ENCODE peak calls at places on chromosomes 11 and 22, in five cellular contexts. M is NCI-H1930; I is mucosa of gallbladder; J is activated naive CD4-positive, alpha-beta T cell; W is D341Med. A is an unnamed sample.

GRCh38 chr11:3103076-3103475 is 45.9 kb upstream of the CARS1 start:
- DNase-seq in I (no peak), M (no peak), W (peak), J (no peak), A (no peak)

GRCh38 chr11:86126862-86127261 is 58.0 kb upstream of the PICALM start:
- DNase-seq in W (no peak), I (no peak), M (no peak), J (no peak), A (no peak)

GRCh38 chr22:30212996-30213441 is 33.5 kb downstream of the LIF start:
- DNase-seq in I (no peak), M (no peak), W (no peak), J (no peak), A (no peak)

GRCh38 chr22:29994027-29994715 is 86.1 kb upstream of the HORMAD2 start:
- DNase-seq in I (no peak), M (no peak), W (no peak), J (no peak), A (no peak)

GRCh38 chr11:73095613-73096012 is 46.5 kb downstream of the FCHSD2 start:
- DNase-seq in I (no peak), M (no peak), W (no peak), J (no peak), A (no peak)

GRCh38 chr11:119476666-119477331 is 53.8 kb upstream of the THY1 start:
- DNase-seq in M (no peak), J (no peak), I (no peak), W (no peak), A (no peak)

GRCh38 chr11:85845052-85845631 is 10.0 kb upstream of the CCDC83 start:
- DNase-seq in J (no peak), W (no peak), I (no peak), M (no peak), A (no peak)

GRCh38 chr11:10503777-10504176 is 37.2 kb downstream of the RNF141 start:
- DNase-seq in W (no peak), M (no peak), J (no peak), I (no peak), A (no peak)

GRCh38 chr11:82586581-82586980 is 147.1 kb downstream of the FAM181B start:
- DNase-seq in W (no peak), J (no peak), M (no peak), I (no peak), A (no peak)

GRCh38 chr11:8313504-8314090 is 49.9 kb upstream of the LMO1 start:
- DNase-seq in W (no peak), M (no peak), I (no peak), J (no peak), A (no peak)

GRCh38 chr11:9802291-9802861 is 138.5 kb downstream of the SWAP70 start:
- DNase-seq in I (no peak), W (no peak), M (no peak), J (no peak), A (no peak)

GRCh38 chr22:29302681-29303465 is 3.6 kb upstream of the GAS2L1 start:
- DNase-seq in J (no peak), M (no peak), I (no peak), W (peak), A (no peak)

GRCh38 chr11:130243816-130244215 is 70.9 kb downstream of the ZBTB44 start:
- DNase-seq in J (no peak), W (no peak), I (no peak), M (no peak), A (no peak)

GRCh38 chr11:14340721-14341120 is 18.3 kb downstream of the RRAS2 start:
- DNase-seq in J (no peak), M (no peak), W (no peak), I (no peak), A (no peak)

GRCh38 chr11:22780914-22781593 is 48.5 kb downstream of the SVIP start:
- DNase-seq in W (no peak), J (no peak), I (no peak), M (no peak), A (peak)

GRCh38 chr11:121024989-121025388 is 1.1 kb downstream of the TBCEL start:
- DNase-seq in W (no peak), M (no peak), I (no peak), J (no peak), A (no peak)

GRCh38 chr11:63814383-63814736 is 1.1 kb downstream of the SPINDOC start:
- DNase-seq in I (no peak), W (no peak), M (no peak), J (no peak), A (no peak)

GRCh38 chr11:125072210-125072960 is 9.3 kb downstream of the SLC37A2 start:
- DNase-seq in W (peak), J (no peak), I (peak), M (no peak), A (no peak)

GRCh38 chr11:81089242-81089641 is 1644.4 kb downstream of the FAM181B start:
- DNase-seq in W (no peak), I (no peak), J (no peak), M (no peak), A (no peak)

GRCh38 chr22:35484651-35485372 is 55.8 kb upstream of the RASD2 start:
- DNase-seq in M (no peak), J (no peak), I (no peak), W (no peak), A (no peak)

GRCh38 chr22:38770257-38770949 is 14.6 kb upstream of the SUN2 start:
- DNase-seq in M (no peak), J (no peak), W (no peak), I (no peak), A (no peak)

GRCh38 chr11:66638177-66639065 is at the start of gene RBM4:
- DNase-seq in M (peak), I (peak), J (peak), W (peak), A (peak)

GRCh38 chr11:111938687-111939160 is 1.6 kb downstream of the DIXDC1 start:
- DNase-seq in I (no peak), J (no peak), M (no peak), W (no peak), A (no peak)

GRCh38 chr22:50299724-50300619 is 7.5 kb downstream of the PLXNB2 start:
- DNase-seq in I (no peak), M (no peak), W (no peak), J (no peak), A (no peak)

GRCh38 chr11:86034710-86035109 is 34.2 kb downstream of the PICALM start:
- DNase-seq in M (no peak), I (no peak), W (no peak), J (no peak), A (no peak)

GRCh38 chr11:124844664-124845079 is 20.6 kb upstream of the ROBO3 start:
- DNase-seq in I (no peak), J (no peak), M (no peak), W (no peak), A (no peak)

GRCh38 chr22:26672060-26672471 is 14.7 kb downstream of the MIAT start:
- DNase-seq in M (no peak), W (no peak), I (no peak), J (no peak), A (no peak)

GRCh38 chr11:134171951-134172350 is 51.8 kb downstream of the NCAPD3 start:
- DNase-seq in W (no peak), I (no peak), M (no peak), J (no peak), A (no peak)

GRCh38 chr11:121936781-121937447 is 179.1 kb downstream of the BLID start:
- DNase-seq in J (no peak), I (no peak), W (no peak), M (no peak), A (no peak)

GRCh38 chr11:65871811-65872548 is 620 bp downstream of the EFEMP2 start:
- DNase-seq in W (no peak), J (no peak), M (no peak), I (no peak), A (no peak)

GRCh38 chr22:33389927-33390326 is 331.7 kb upstream of the SYN3 start:
- DNase-seq in W (no peak), J (no peak), M (no peak), I (no peak), A (no peak)

GRCh38 chr11:60265373-60266214 is 14.9 kb upstream of the MS4A4A start:
- DNase-seq in J (no peak), W (peak), I (no peak), M (peak), A (no peak)

GRCh38 chr11:293293-293851 is 4.4 kb downstream of the PGGHG start:
- DNase-seq in M (no peak), W (peak), I (no peak), J (no peak), A (no peak)

GRCh38 chr11:75801362-75802021 is 13.5 kb upstream of the UVRAG start:
- DNase-seq in I (peak), M (no peak), J (no peak), W (no peak), A (no peak)

GRCh38 chr22:36208934-36209333 is 7.3 kb upstream of the APOL4 start:
- DNase-seq in W (no peak), I (no peak), M (no peak), J (no peak), A (no peak)

GRCh38 chr22:36733271-36733670 is 29.7 kb upstream of the CACNG2 start:
- DNase-seq in I (no peak), M (no peak), J (no peak), W (no peak), A (no peak)

GRCh38 chr11:117152066-117152465 is 8.0 kb downstream of the PAFAH1B2 start:
- DNase-seq in M (no peak), J (no peak), W (no peak), I (no peak), A (no peak)